ENCODE peak calls at places on chromosome 5, in five cellular contexts. F is BE2C; Z is NCI-H2029 treated with DMSO at 0.1 percent for 48 hours; Q is stimulated activated CD8-positive, alpha-beta memory T cell treated with anti-CD3 and anti-CD28 coated beads, Interleukin-4, amount 100 ng/mL, for 4 hours; S is ACHN. G is an unnamed sample.
A peak's percentile ranks its signal among the peaks of the same experiment; 100 is the strongest.

GRCh38 chr5:136686192-136686872 is 321.0 kb upstream of the TRPC7 start:
- DNase-seq in F (no peak), Z (peak; percentile 24), Q (no peak), S (peak; percentile 29), G (no peak)

GRCh38 chr5:139699352-139699751 is 51.2 kb downstream of the CXXC5 start:
- DNase-seq in Q (no peak), F (no peak), S (no peak), Z (no peak), G (no peak)

GRCh38 chr5:61318374-61318773 is 13.7 kb upstream of the ZSWIM6 start:
- DNase-seq in Z (no peak), Q (no peak), F (no peak), S (no peak), G (no peak)

GRCh38 chr5:136104311-136104975 is 28.2 kb upstream of the SMAD5 start:
- DNase-seq in Z (no peak), S (no peak), Q (no peak), F (no peak), G (no peak)

GRCh38 chr5:96439477-96440184 is 6.6 kb upstream of the PCSK1 start:
- DNase-seq in Z (no peak), F (no peak), S (no peak), Q (no peak), G (no peak)

GRCh38 chr5:96809898-96810297 is 2.2 kb upstream of the ERAP1 start:
- DNase-seq in S (no peak), Q (peak; percentile 15), Z (no peak), F (no peak), G (no peak)

GRCh38 chr5:137209232-137209810 is 289.8 kb downstream of the SPOCK1 start:
- DNase-seq in S (no peak), Q (no peak), F (no peak), Z (no peak), G (no peak)

GRCh38 chr5:98795243-98795642 is 21.8 kb downstream of the RGMB start:
- DNase-seq in S (no peak), Q (no peak), Z (no peak), F (no peak), G (no peak)

GRCh38 chr5:117084052-117084451 is 509.4 kb upstream of the SEMA6A start:
- DNase-seq in S (no peak), F (peak; percentile 23), Q (no peak), Z (no peak), G (no peak)

GRCh38 chr5:180069589-180070247 is 1.8 kb downstream of the RNF130 start:
- DNase-seq in Z (peak; percentile 49), S (no peak), Q (no peak), F (no peak), G (peak; percentile 98)

GRCh38 chr5:158313027-158313738 is 454.2 kb upstream of the CLINT1 start:
- DNase-seq in S (no peak), F (no peak), Q (no peak), Z (no peak), G (no peak)

GRCh38 chr5:156879665-156880285 is 29.7 kb downstream of the PPP1R2B start:
- DNase-seq in S (no peak), Z (peak; percentile 20), F (no peak), Q (no peak), G (no peak)

GRCh38 chr5:95843733-95844223 is 21.3 kb upstream of the GLRX start:
- DNase-seq in S (no peak), Z (no peak), F (no peak), Q (no peak), G (no peak)

GRCh38 chr5:16229357-16229940 is 49.9 kb upstream of the MARCHF11 start:
- DNase-seq in S (no peak), F (peak; percentile 14), Q (no peak), Z (no peak), G (no peak)

GRCh38 chr5:96427823-96428222 is 5.2 kb downstream of the PCSK1 start:
- DNase-seq in S (peak; percentile 6), Q (no peak), F (no peak), Z (no peak), G (no peak)

GRCh38 chr5:90201923-90202322 is 207.6 kb downstream of the CETN3 start:
- DNase-seq in F (no peak), Q (no peak), S (no peak), Z (peak; percentile 44), G (no peak)

GRCh38 chr5:56011835-56012234 is 17.1 kb upstream of the IL6ST start:
- DNase-seq in Z (no peak), F (no peak), S (no peak), Q (no peak), G (no peak)

GRCh38 chr5:15249152-15249551 is 250.8 kb upstream of the FBXL7 start:
- DNase-seq in Q (no peak), F (no peak), S (peak; percentile 9), Z (no peak), G (no peak)

GRCh38 chr5:141605523-141606277 is 13.1 kb downstream of the DIAPH1 start:
- DNase-seq in Z (no peak), Q (peak; percentile 52), F (no peak), S (no peak), G (peak; percentile 73)

GRCh38 chr5:59062986-59063683 is 480.3 kb downstream of the RAB3C start:
- DNase-seq in Z (no peak), Q (no peak), S (no peak), F (no peak), G (no peak)

GRCh38 chr5:122144236-122144635 is 14.9 kb downstream of the ZNF474 start:
- DNase-seq in F (no peak), Q (no peak), Z (no peak), S (no peak), G (no peak)

GRCh38 chr5:90956511-90956910 is 397.9 kb downstream of the ADGRV1 start:
- DNase-seq in S (no peak), Z (peak; percentile 16), F (no peak), Q (no peak), G (no peak)

GRCh38 chr5:150523472-150524350 is 15.8 kb downstream of the NDST1 start:
- DNase-seq in Q (no peak), F (peak; percentile 68), S (peak; percentile 56), Z (no peak), G (no peak)

GRCh38 chr5:155562153-155562552 is 548.6 kb downstream of the KIF4B start:
- DNase-seq in S (no peak), Z (no peak), Q (no peak), F (no peak), G (no peak)

GRCh38 chr5:32805966-32806626 is 95.0 kb downstream of the NPR3 start:
- DNase-seq in Z (no peak), S (no peak), Q (no peak), F (no peak), G (no peak)

GRCh38 chr5:62593331-62593730 is 14.7 kb downstream of the LRRC70 start:
- DNase-seq in Z (no peak), Q (no peak), F (no peak), S (no peak), G (no peak)